ENCODE peak calls at places on chromosome 4, in ten cellular contexts. G is nephron progenitor cell, P is T follicular helper cell, X is fibroblast of the aortic adventitia, V is head of caudate nucleus, W is tibial artery, O is WTC11, M is GM23248, S is NAMALWA, L is iPS-NIHi11. B is an unnamed sample.

GRCh38 chr4:83340692-83341343 is 6.2 kb upstream of the HPSE start:
- DNase-seq in G (no peak), P (no peak), X (no peak), V (no peak), W (no peak), O (no peak), M (no peak), S (no peak), L (no peak), B (peak)

GRCh38 chr4:83503974-83504373 is 19.1 kb upstream of the ABRAXAS1 start:
- DNase-seq in G (no peak), P (no peak), X (no peak), V (no peak), W (no peak), O (no peak), M (no peak), S (no peak), L (no peak), B (no peak)

GRCh38 chr4:137471461-137471860 is 60.8 kb downstream of the PCDH18 start:
- DNase-seq in G (no peak), P (no peak), X (no peak), V (no peak), W (no peak), O (no peak), M (peak), S (no peak), L (no peak), B (no peak)

GRCh38 chr4:157045507-157046127 is 30.3 kb upstream of the GLRB start:
- DNase-seq in G (peak), P (no peak), X (peak), V (peak), W (no peak), O (no peak), M (peak), S (peak), L (peak), B (peak)

GRCh38 chr4:148056879-148057278 is 325.0 kb downstream of the ARHGAP10 start:
- DNase-seq in G (no peak), P (no peak), X (peak), V (peak), W (peak), O (peak), M (peak), S (peak), L (no peak), B (peak)

GRCh38 chr4:2341911-2342652 is 76.4 kb downstream of the ZFYVE28 start:
- DNase-seq in G (no peak), P (no peak), X (no peak), V (no peak), W (no peak), O (no peak), M (no peak), S (no peak), L (no peak), B (no peak)

GRCh38 chr4:33467291-33467690 is 2747.1 kb downstream of the PCDH7 start:
- DNase-seq in G (no peak), P (no peak), X (no peak), V (no peak), W (no peak), O (peak), M (no peak), S (no peak), L (peak), B (no peak)

GRCh38 chr4:133943081-133943480 is 258.5 kb downstream of the PABPC4L start:
- DNase-seq in G (no peak), P (no peak), X (no peak), V (no peak), W (no peak), O (no peak), M (no peak), S (no peak), L (no peak), B (no peak)

GRCh38 chr4:90904018-90904417 is 776.8 kb downstream of the CCSER1 start:
- DNase-seq in G (no peak), P (no peak), X (no peak), V (no peak), W (no peak), O (no peak), M (no peak), S (no peak), L (peak), B (no peak)

GRCh38 chr4:71400788-71401187 is 62.0 kb downstream of the SLC4A4 start:
- DNase-seq in G (no peak), P (no peak), X (no peak), V (no peak), W (no peak), O (no peak), M (no peak), S (no peak), L (no peak), B (no peak)

GRCh38 chr4:111943796-111944203 is 201.5 kb upstream of the FAM241A start:
- DNase-seq in G (peak), P (no peak), X (peak), V (no peak), W (no peak), O (peak), M (peak), S (peak), L (peak), B (peak)

GRCh38 chr4:175339100-175339707 is 421.0 kb downstream of the ADAM29 start:
- DNase-seq in G (no peak), P (no peak), X (peak), V (no peak), W (no peak), O (no peak), M (peak), S (no peak), L (no peak), B (no peak)

GRCh38 chr4:54912155-54912554 is 213.2 kb downstream of the KDR start:
- DNase-seq in G (no peak), P (no peak), X (no peak), V (no peak), W (no peak), O (no peak), M (no peak), S (no peak), L (no peak), B (no peak)

GRCh38 chr4:38144029-38144428 is 183.8 kb downstream of the PTTG2 start:
- DNase-seq in G (no peak), P (no peak), X (peak), V (no peak), W (no peak), O (no peak), M (peak), S (no peak), L (no peak), B (no peak)

GRCh38 chr4:74932832-74933561 is at the start of gene PARM1:
- DNase-seq in G (peak), P (no peak), X (peak), V (peak), W (peak), O (peak), M (peak), S (peak), L (peak), B (peak)

B was measured in RPMI8226.